ENCODE peak calls at places on chromosome 17, in nine cellular contexts. One of them, this sample, is unnamed. For H3K9me3, the result is how much of the 10 kb centered on the place peaks cover.

GRCh38 chr17:75442168-75443103 is 14.0 kb upstream of the TMEM94 start:
- DNase-seq in pancreas: no peak
- DNase-seq in DND-41: no peak
- DNase-seq in aorta: no peak
- DNase-seq in heart left ventricle: no peak
- DNase-seq in left lung: no peak
- DNase-seq in ovary: no peak
- DNase-seq in body of pancreas: no peak
- DNase-seq in PC-9: peak
- DNase-seq in this sample: no peak

GRCh38 chr17:21089933-21090888 is 36.6 kb upstream of the DHRS7B start:
- DNase-seq in left lung: no peak
- DNase-seq in body of pancreas: no peak
- DNase-seq in pancreas: no peak
- DNase-seq in DND-41: no peak
- DNase-seq in aorta: no peak
- DNase-seq in heart left ventricle: no peak
- DNase-seq in ovary: no peak
- DNase-seq in PC-9: no peak
- DNase-seq in this sample: no peak

GRCh38 chr17:76138896-76139248 is 2.2 kb downstream of the FOXJ1 start:
- DNase-seq in aorta: no peak
- DNase-seq in ovary: no peak
- DNase-seq in PC-9: no peak
- DNase-seq in heart left ventricle: no peak
- DNase-seq in DND-41: no peak
- DNase-seq in left lung: no peak
- DNase-seq in pancreas: no peak
- DNase-seq in body of pancreas: no peak
- DNase-seq in this sample: no peak

GRCh38 chr17:64423881-64424280 is 25.0 kb upstream of the MILR1 start:
- DNase-seq in left lung: no peak
- DNase-seq in heart left ventricle: no peak
- DNase-seq in PC-9: no peak
- DNase-seq in aorta: no peak
- DNase-seq in ovary: no peak
- DNase-seq in body of pancreas: no peak
- DNase-seq in DND-41: no peak
- DNase-seq in pancreas: no peak
- DNase-seq in this sample: no peak

GRCh38 chr17:20203021-20203420 is 193.9 kb downstream of the SPECC1 start:
- DNase-seq in ovary: no peak
- DNase-seq in PC-9: no peak
- DNase-seq in aorta: no peak
- DNase-seq in body of pancreas: no peak
- DNase-seq in DND-41: no peak
- DNase-seq in heart left ventricle: no peak
- DNase-seq in left lung: no peak
- DNase-seq in pancreas: no peak
- DNase-seq in this sample: no peak

GRCh38 chr17:59512844-59513383 is 52.5 kb upstream of the DHX40 start:
- DNase-seq in body of pancreas: no peak
- DNase-seq in DND-41: no peak
- DNase-seq in pancreas: no peak
- DNase-seq in aorta: no peak
- DNase-seq in PC-9: no peak
- DNase-seq in ovary: no peak
- DNase-seq in left lung: no peak
- DNase-seq in heart left ventricle: no peak
- DNase-seq in this sample: no peak

GRCh38 chr17:42120161-42121065 is 754 bp downstream of the KAT2A start:
- DNase-seq in PC-9: no peak
- DNase-seq in body of pancreas: no peak
- DNase-seq in heart left ventricle: peak
- DNase-seq in pancreas: no peak
- DNase-seq in DND-41: peak
- DNase-seq in left lung: no peak
- DNase-seq in aorta: peak
- DNase-seq in ovary: no peak
- DNase-seq in this sample: no peak

GRCh38 chr17:4899341-4900230 is at the start of gene C17orf107:
- DNase-seq in left lung: peak
- DNase-seq in ovary: peak
- DNase-seq in aorta: peak
- DNase-seq in heart left ventricle: peak
- DNase-seq in pancreas: peak
- DNase-seq in DND-41: no peak
- DNase-seq in PC-9: peak
- DNase-seq in body of pancreas: peak
- DNase-seq in this sample: peak

GRCh38 chr17:45345246-45345553 is 28.4 kb upstream of the MAP3K14 start:
- DNase-seq in ovary: peak
- DNase-seq in body of pancreas: no peak
- DNase-seq in heart left ventricle: no peak
- DNase-seq in pancreas: no peak
- DNase-seq in aorta: no peak
- DNase-seq in left lung: no peak
- DNase-seq in DND-41: no peak
- DNase-seq in PC-9: no peak
- DNase-seq in this sample: no peak

DNA sequence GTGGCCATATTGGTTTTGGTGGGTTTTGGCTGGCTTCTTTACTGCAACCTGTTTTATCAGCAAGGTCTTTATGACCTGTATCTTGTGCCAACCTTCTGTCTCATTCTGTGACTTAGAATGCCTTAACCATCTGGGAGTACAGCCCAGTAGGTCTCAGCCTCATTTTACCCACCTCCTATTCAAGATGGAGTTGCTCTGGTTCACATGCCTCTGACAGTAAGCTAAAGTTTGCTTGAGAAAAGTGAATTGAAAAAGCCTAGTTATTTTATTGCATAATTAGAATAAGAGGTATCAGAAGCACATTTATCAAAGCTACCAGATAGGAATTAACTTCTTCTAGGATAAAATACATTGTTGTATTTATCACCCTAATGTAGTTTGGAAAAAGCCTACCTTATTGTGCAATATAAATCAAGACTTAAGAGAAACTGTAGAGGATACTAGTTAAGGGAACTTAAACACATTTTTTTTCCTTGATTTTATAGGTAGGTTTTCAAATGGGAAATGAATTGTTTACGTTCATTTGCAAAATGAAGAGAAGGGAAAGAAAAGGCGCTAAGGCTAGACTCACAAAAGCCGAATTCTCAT is 202.3 kb upstream of the KCNJ16 start:
- DNase-seq in left lung: no peak
- DNase-seq in ovary: no peak
- DNase-seq in body of pancreas: no peak
- DNase-seq in heart left ventricle: no peak
- DNase-seq in aorta: no peak
- DNase-seq in DND-41: no peak
- DNase-seq in PC-9: no peak
- DNase-seq in pancreas: no peak
- DNase-seq in this sample: no peak
- H3K9me3 ChIP-seq in left lung: under half
- H3K9me3 ChIP-seq in ovary: under half
- H3K9me3 ChIP-seq in body of pancreas: under half
- H3K9me3 ChIP-seq in heart left ventricle: under half
- H3K9me3 ChIP-seq in aorta: under half
- H3K9me3 ChIP-seq in DND-41: under half
- H3K9me3 ChIP-seq in PC-9: under half
- H3K9me3 ChIP-seq in pancreas: under half
- H3K9me3 ChIP-seq in this sample: under half

GRCh38 chr17:26809033-26809432 is 484.9 kb upstream of the WSB1 start:
- DNase-seq in aorta: no peak
- DNase-seq in ovary: no peak
- DNase-seq in left lung: no peak
- DNase-seq in DND-41: no peak
- DNase-seq in pancreas: no peak
- DNase-seq in heart left ventricle: no peak
- DNase-seq in PC-9: no peak
- DNase-seq in body of pancreas: no peak
- DNase-seq in this sample: no peak
- H3K9me3 ChIP-seq in aorta: under half
- H3K9me3 ChIP-seq in ovary: under half
- H3K9me3 ChIP-seq in left lung: under half
- H3K9me3 ChIP-seq in DND-41: half or more
- H3K9me3 ChIP-seq in pancreas: under half
- H3K9me3 ChIP-seq in heart left ventricle: under half
- H3K9me3 ChIP-seq in PC-9: under half
- H3K9me3 ChIP-seq in body of pancreas: under half
- H3K9me3 ChIP-seq in this sample: under half

GRCh38 chr17:9893606-9894005 is 11.5 kb downstream of the RCVRN start:
- DNase-seq in pancreas: no peak
- DNase-seq in body of pancreas: no peak
- DNase-seq in PC-9: no peak
- DNase-seq in ovary: no peak
- DNase-seq in left lung: no peak
- DNase-seq in heart left ventricle: no peak
- DNase-seq in DND-41: no peak
- DNase-seq in aorta: no peak
- DNase-seq in this sample: no peak
- H3K9me3 ChIP-seq in pancreas: under half
- H3K9me3 ChIP-seq in body of pancreas: under half
- H3K9me3 ChIP-seq in PC-9: under half
- H3K9me3 ChIP-seq in ovary: under half
- H3K9me3 ChIP-seq in left lung: under half
- H3K9me3 ChIP-seq in heart left ventricle: under half
- H3K9me3 ChIP-seq in DND-41: under half
- H3K9me3 ChIP-seq in aorta: under half
- H3K9me3 ChIP-seq in this sample: under half

GRCh38 chr17:77701996-77702395 is 256.5 kb upstream of the TNRC6C start:
- DNase-seq in aorta: peak
- DNase-seq in body of pancreas: no peak
- DNase-seq in heart left ventricle: no peak
- DNase-seq in PC-9: no peak
- DNase-seq in DND-41: no peak
- DNase-seq in ovary: no peak
- DNase-seq in pancreas: no peak
- DNase-seq in left lung: no peak
- DNase-seq in this sample: no peak
- H3K9me3 ChIP-seq in aorta: under half
- H3K9me3 ChIP-seq in body of pancreas: under half
- H3K9me3 ChIP-seq in heart left ventricle: under half
- H3K9me3 ChIP-seq in PC-9: under half
- H3K9me3 ChIP-seq in DND-41: under half
- H3K9me3 ChIP-seq in ovary: under half
- H3K9me3 ChIP-seq in pancreas: under half
- H3K9me3 ChIP-seq in left lung: under half
- H3K9me3 ChIP-seq in this sample: under half

GRCh38 chr17:80786470-80786869 is 205.2 kb upstream of the CHMP6 start:
- DNase-seq in PC-9: no peak
- DNase-seq in heart left ventricle: no peak
- DNase-seq in left lung: no peak
- DNase-seq in body of pancreas: no peak
- DNase-seq in DND-41: no peak
- DNase-seq in pancreas: no peak
- DNase-seq in ovary: no peak
- DNase-seq in aorta: no peak
- DNase-seq in this sample: no peak
- H3K9me3 ChIP-seq in PC-9: under half
- H3K9me3 ChIP-seq in heart left ventricle: under half
- H3K9me3 ChIP-seq in left lung: under half
- H3K9me3 ChIP-seq in body of pancreas: under half
- H3K9me3 ChIP-seq in DND-41: under half
- H3K9me3 ChIP-seq in pancreas: under half
- H3K9me3 ChIP-seq in ovary: under half
- H3K9me3 ChIP-seq in aorta: under half
- H3K9me3 ChIP-seq in this sample: under half

DNA sequence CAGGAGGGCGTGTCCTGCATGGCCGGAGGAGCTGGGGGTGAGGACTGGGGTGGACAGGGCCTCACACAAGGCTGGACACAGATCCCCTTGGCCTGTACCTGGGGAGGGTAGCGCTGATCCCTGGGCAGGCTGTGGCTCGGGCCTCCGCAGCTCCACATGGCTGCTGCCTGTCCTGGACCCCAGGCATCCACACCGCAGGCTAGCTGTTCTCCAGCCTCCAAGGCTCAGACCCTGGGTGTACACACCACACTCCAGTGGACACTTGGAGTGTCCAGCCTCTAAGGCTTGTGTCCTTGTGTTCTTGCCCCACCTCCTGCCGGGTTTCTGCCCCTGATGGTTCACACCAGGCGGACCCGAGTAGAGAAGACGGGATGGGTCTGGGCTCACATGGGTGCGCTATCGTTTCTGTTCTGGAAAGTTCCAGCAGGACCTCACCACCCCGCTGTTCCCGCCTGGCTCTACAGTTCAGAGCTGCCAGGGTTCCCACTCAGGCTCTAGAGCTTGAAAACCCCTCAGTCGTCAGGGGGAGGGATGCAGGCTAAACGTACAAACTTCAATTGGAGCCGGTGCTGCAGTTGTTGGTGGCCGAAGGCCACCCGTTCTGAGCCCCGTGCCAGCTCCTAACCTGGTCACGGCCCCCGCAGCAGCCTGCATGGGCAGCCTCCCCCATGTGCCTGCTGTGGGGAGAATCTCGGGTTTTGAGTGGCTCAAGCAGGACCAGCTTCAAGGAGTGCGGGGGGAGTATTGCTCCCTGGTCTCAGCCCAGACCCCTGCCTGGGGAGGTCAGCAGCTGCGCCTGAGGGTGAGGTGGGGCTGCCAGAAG is 6.6 kb upstream of the FN3KRP start:
- DNase-seq in left lung: no peak
- DNase-seq in heart left ventricle: no peak
- DNase-seq in body of pancreas: no peak
- DNase-seq in ovary: no peak
- DNase-seq in PC-9: no peak
- DNase-seq in DND-41: no peak
- DNase-seq in aorta: no peak
- DNase-seq in pancreas: no peak
- DNase-seq in this sample: no peak
- H3K9me3 ChIP-seq in left lung: under half
- H3K9me3 ChIP-seq in heart left ventricle: under half
- H3K9me3 ChIP-seq in body of pancreas: under half
- H3K9me3 ChIP-seq in ovary: under half
- H3K9me3 ChIP-seq in PC-9: under half
- H3K9me3 ChIP-seq in DND-41: under half
- H3K9me3 ChIP-seq in aorta: under half
- H3K9me3 ChIP-seq in pancreas: under half
- H3K9me3 ChIP-seq in this sample: under half

GRCh38 chr17:72794152-72794551 is 298.3 kb downstream of the SLC39A11 start:
- DNase-seq in pancreas: no peak
- DNase-seq in body of pancreas: no peak
- DNase-seq in PC-9: no peak
- DNase-seq in DND-41: no peak
- DNase-seq in aorta: no peak
- DNase-seq in ovary: no peak
- DNase-seq in left lung: no peak
- DNase-seq in heart left ventricle: no peak
- DNase-seq in this sample: no peak
- H3K9me3 ChIP-seq in pancreas: under half
- H3K9me3 ChIP-seq in body of pancreas: under half
- H3K9me3 ChIP-seq in PC-9: under half
- H3K9me3 ChIP-seq in DND-41: under half
- H3K9me3 ChIP-seq in aorta: under half
- H3K9me3 ChIP-seq in ovary: under half
- H3K9me3 ChIP-seq in left lung: under half
- H3K9me3 ChIP-seq in heart left ventricle: under half
- H3K9me3 ChIP-seq in this sample: under half

DNA sequence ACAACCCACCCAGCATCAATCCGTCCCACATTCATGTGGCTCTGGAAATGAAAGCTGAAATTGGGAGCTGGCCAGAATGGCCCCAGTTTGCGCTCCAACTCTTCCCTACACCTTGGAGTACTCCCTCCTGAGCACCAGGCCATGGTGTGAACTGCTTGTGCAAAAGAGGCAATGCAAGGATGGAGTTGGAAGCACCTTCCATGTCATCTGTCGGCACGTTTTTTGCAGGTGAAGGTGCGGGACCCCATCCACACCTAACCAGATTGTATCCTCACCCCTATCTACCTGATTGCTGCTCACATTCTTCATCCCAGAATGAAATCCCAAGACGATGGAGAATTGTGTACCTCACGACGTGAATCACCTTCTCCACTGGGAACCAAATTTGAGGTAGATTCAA is 136.6 kb upstream of the WSB1 start:
- DNase-seq in ovary: no peak
- DNase-seq in body of pancreas: no peak
- DNase-seq in aorta: no peak
- DNase-seq in pancreas: no peak
- DNase-seq in PC-9: no peak
- DNase-seq in heart left ventricle: no peak
- DNase-seq in left lung: no peak
- DNase-seq in DND-41: no peak
- DNase-seq in this sample: no peak
- H3K9me3 ChIP-seq in ovary: under half
- H3K9me3 ChIP-seq in body of pancreas: under half
- H3K9me3 ChIP-seq in aorta: under half
- H3K9me3 ChIP-seq in pancreas: under half
- H3K9me3 ChIP-seq in PC-9: under half
- H3K9me3 ChIP-seq in heart left ventricle: under half
- H3K9me3 ChIP-seq in left lung: under half
- H3K9me3 ChIP-seq in DND-41: under half
- H3K9me3 ChIP-seq in this sample: under half